ENCODE peak calls at places on chromosome 9, in seven cellular contexts. D, G, A, P, U, Y and H are unnamed samples. For H3K4me1, the result is how much of the 10 kb centered on the place peaks cover.

GRCh38 chr9:114190563-114190905 is 35.2 kb downstream of the COL27A1 start:
- DNase-seq in D (no peak), G (no peak), A (no peak), P (no peak), U (no peak), Y (no peak), H (peak)

GRCh38 chr9:93974151-93974550 is 19.0 kb upstream of the BARX1 start:
- DNase-seq in D (no peak), G (no peak), A (no peak), P (no peak), U (no peak), Y (no peak), H (no peak)

GRCh38 chr9:136902259-136902821 is 16.0 kb downstream of the TRAF2 start:
- DNase-seq in D (peak), G (peak), A (no peak), P (peak), U (peak), Y (peak), H (peak)

GRCh38 chr9:15308511-15308910 is 1.5 kb upstream of the TTC39B start:
- DNase-seq in D (no peak), G (no peak), A (no peak), P (no peak), U (no peak), Y (no peak), H (no peak)

GRCh38 chr9:92706218-92706940 is 36.4 kb upstream of the IPPK start:
- DNase-seq in D (no peak), G (no peak), A (peak), P (peak), U (no peak), Y (peak), H (no peak)

GRCh38 chr9:5850735-5851122 is 17.8 kb upstream of the ERMP1 start:
- DNase-seq in D (no peak), G (no peak), A (no peak), P (no peak), U (no peak), Y (no peak), H (no peak)

GRCh38 chr9:71121275-71122168 is at the start of gene TRPM3:
- DNase-seq in D (no peak), G (no peak), A (peak), P (no peak), U (no peak), Y (no peak), H (no peak)

GRCh38 chr9:36864491-36865410 is 169.3 kb downstream of the PAX5 start:
- DNase-seq in D (peak), G (no peak), A (peak), P (peak), U (no peak), Y (no peak), H (no peak)

GRCh38 chr9:114911167-114911821 is 19.1 kb downstream of the TNFSF8 start:
- DNase-seq in D (no peak), G (no peak), A (peak), P (no peak), U (no peak), Y (peak), H (peak)

GRCh38 chr9:77486463-77486862 is 161.7 kb downstream of the GNA14 start:
- DNase-seq in D (no peak), G (no peak), A (no peak), P (no peak), U (no peak), Y (no peak), H (no peak)

GRCh38 chr9:28539432-28539831 is 966.2 kb upstream of the C9orf72 start:
- DNase-seq in D (no peak), G (no peak), A (no peak), P (no peak), U (no peak), Y (no peak), H (no peak)

GRCh38 chr9:106860731-106861584 is 2.0 kb upstream of the ZNF462 start:
- DNase-seq in D (no peak), G (no peak), A (peak), P (peak), U (no peak), Y (peak), H (peak)

GRCh38 chr9:4769321-4770080 is 23.2 kb upstream of the RCL1 start:
- DNase-seq in D (no peak), G (no peak), A (no peak), P (no peak), U (no peak), Y (no peak), H (no peak)

GRCh38 chr9:100104314-100104713 is 5.3 kb downstream of the INVS start:
- DNase-seq in D (no peak), G (no peak), A (no peak), P (no peak), U (no peak), Y (no peak), H (no peak)

GRCh38 chr9:110538169-110538568 is 41.4 kb downstream of the SVEP1 start:
- DNase-seq in D (no peak), G (no peak), A (no peak), P (no peak), U (no peak), Y (no peak), H (no peak)

GRCh38 chr9:83698976-83699585 is 8.7 kb downstream of the UBQLN1 start:
- DNase-seq in D (no peak), G (no peak), A (no peak), P (no peak), U (no peak), Y (no peak), H (no peak)

GRCh38 chr9:75866273-75866871 is 24.1 kb upstream of the PCSK5 start:
- DNase-seq in D (no peak), G (peak), A (peak), P (no peak), U (no peak), Y (peak), H (no peak)

GRCh38 chr9:135692410-135692809 is 6.9 kb downstream of the SOHLH1 start:
- DNase-seq in D (no peak), G (no peak), A (no peak), P (no peak), U (no peak), Y (no peak), H (no peak)

GRCh38 chr9:85377751-85378289 is 363.9 kb downstream of the AGTPBP1 start:
- DNase-seq in D (no peak), G (no peak), A (peak), P (no peak), U (no peak), Y (no peak), H (no peak)

GRCh38 chr9:70479880-70480291 is 65.4 kb upstream of the KLF9 start:
- DNase-seq in D (no peak), G (no peak), A (no peak), P (no peak), U (no peak), Y (peak), H (no peak)

GRCh38 chr9:112887377-112887776 is 3.3 kb downstream of the SLC46A2 start:
- DNase-seq in D (no peak), G (no peak), A (no peak), P (peak), U (no peak), Y (no peak), H (no peak)

GRCh38 chr9:116198344-116198743 is 44.8 kb downstream of the PAPPA start:
- DNase-seq in D (no peak), G (no peak), A (no peak), P (no peak), U (no peak), Y (no peak), H (no peak)
- H3K4me1 ChIP-seq in D (under half), G (under half), A (under half), P (under half), U (under half), Y (under half), H (under half)

GRCh38 chr9:105346273-105346672 is 101.6 kb upstream of the FSD1L start:
- DNase-seq in D (no peak), G (no peak), A (no peak), P (no peak), U (no peak), Y (peak), H (no peak)

GRCh38 chr9:105339849-105340248 is 95.4 kb downstream of the SLC44A1 start:
- DNase-seq in D (no peak), G (no peak), A (no peak), P (no peak), U (no peak), Y (no peak), H (no peak)

GRCh38 chr9:105344283-105344682 is 99.8 kb downstream of the SLC44A1 start:
- DNase-seq in D (no peak), G (no peak), A (no peak), P (no peak), U (no peak), Y (no peak), H (no peak)

GRCh38 chr9:105338308-105338707 is 93.9 kb downstream of the SLC44A1 start:
- DNase-seq in D (no peak), G (no peak), A (no peak), P (no peak), U (no peak), Y (no peak), H (no peak)

GRCh38 chr9:105341784-105342183 is 97.3 kb downstream of the SLC44A1 start:
- DNase-seq in D (no peak), G (no peak), A (no peak), P (no peak), U (no peak), Y (peak), H (no peak)
- H3K4me3 ChIP-seq in D (no peak), G (no peak), A (no peak), P (no peak), U (no peak), Y (no peak), H (no peak)

GRCh38 chr9:134057311-134057665 is 10.5 kb downstream of the BRD3 start:
- DNase-seq in D (peak), G (no peak), A (no peak), P (no peak), U (peak), Y (no peak), H (peak)
- H3K4me1 ChIP-seq in D (under half), G (under half), A (under half), P (under half), U (under half), Y (under half), H (half or more)

GRCh38 chr9:87963770-87964169 is 10.6 kb downstream of the CDK20 start:
- DNase-seq in D (no peak), G (no peak), A (no peak), P (no peak), U (no peak), Y (no peak), H (no peak)

GRCh38 chr9:87954230-87954629 is 20.1 kb downstream of the CDK20 start:
- DNase-seq in D (no peak), G (no peak), A (no peak), P (no peak), U (no peak), Y (peak), H (no peak)

GRCh38 chr9:87959916-87960581 is 14.3 kb downstream of the CDK20 start:
- DNase-seq in D (no peak), G (no peak), A (no peak), P (no peak), U (no peak), Y (peak), H (no peak)

GRCh38 chr9:87958591-87958990 is 15.7 kb downstream of the CDK20 start:
- DNase-seq in D (no peak), G (no peak), A (no peak), P (no peak), U (no peak), Y (peak), H (no peak)

DNA sequence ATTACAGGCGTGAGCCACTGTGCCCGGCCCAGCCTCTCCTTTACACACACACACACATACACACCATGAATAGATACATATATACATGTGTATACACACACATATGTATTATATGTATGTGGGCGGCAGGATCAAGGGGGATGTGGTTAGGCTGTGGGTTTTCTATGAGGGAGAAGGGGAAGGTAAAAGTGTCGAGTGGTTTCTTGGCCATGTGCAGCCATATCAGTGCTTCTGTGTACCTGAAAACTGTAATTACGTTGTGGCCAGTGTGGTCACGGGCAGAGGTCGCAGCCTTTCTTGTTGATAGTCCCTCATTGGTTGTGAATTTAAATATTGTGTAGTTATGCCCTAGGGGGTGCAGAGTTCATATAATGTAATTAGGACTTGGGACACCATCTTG is 16.5 kb downstream of the CDK20 start:
- DNase-seq in D (no peak), G (no peak), A (no peak), P (no peak), U (no peak), Y (no peak), H (no peak)
- H3K4me3 ChIP-seq in D (no peak), G (no peak), A (no peak), P (no peak), U (no peak), Y (no peak), H (no peak)

DNA sequence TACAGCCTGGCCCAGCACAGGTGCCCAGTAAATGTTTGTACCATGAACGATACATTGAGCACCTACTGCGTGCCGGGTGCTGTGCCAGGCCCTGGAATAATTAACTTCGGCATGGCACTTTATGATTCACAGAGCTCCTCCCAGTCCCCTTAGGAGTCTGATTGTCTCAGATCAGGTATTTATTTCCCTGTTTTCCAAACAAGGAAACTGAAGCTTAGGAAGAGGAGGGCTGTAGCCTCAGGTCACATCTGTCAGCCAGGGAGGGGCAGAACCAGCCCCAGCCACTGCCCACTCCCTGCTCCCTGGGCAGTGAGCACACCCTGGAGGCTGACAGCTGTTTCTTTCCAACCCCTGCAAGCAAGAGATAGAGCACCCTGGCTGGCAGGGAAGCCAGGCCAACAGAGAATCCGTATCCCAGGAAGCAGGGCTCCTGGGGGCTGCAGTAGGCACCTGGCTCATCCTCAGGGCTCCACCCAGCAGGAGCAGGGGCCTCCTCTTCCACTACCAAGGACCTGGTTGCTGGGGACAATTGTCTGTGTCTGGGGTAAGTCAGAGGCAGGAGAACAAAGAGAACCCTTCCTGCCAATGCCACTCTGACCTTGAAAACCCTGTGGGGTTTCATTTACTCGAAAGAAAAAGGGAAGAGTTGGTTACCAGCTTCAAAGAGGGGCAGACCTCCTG is 69.0 kb downstream of the DAB2IP start:
- DNase-seq in D (no peak), G (no peak), A (no peak), P (no peak), U (no peak), Y (peak), H (no peak)
- H3K4me1 ChIP-seq in D (under half), G (under half), A (under half), P (under half), U (half or more), Y (under half), H (under half)

GRCh38 chr9:122159925-122160246 is 178 bp downstream of the MORN5 start:
- DNase-seq in D (no peak), G (no peak), A (no peak), P (no peak), U (no peak), Y (no peak), H (no peak)

GRCh38 chr9:122159026-122159924 is at the start of the genes MORN5 and NDUFA8:
- DNase-seq in D (peak), G (peak), A (peak), P (peak), U (peak), Y (peak), H (peak)

GRCh38 chr9:122162415-122162814 is 2.7 kb downstream of the MORN5 start:
- DNase-seq in D (no peak), G (no peak), A (no peak), P (no peak), U (no peak), Y (no peak), H (no peak)

DNA sequence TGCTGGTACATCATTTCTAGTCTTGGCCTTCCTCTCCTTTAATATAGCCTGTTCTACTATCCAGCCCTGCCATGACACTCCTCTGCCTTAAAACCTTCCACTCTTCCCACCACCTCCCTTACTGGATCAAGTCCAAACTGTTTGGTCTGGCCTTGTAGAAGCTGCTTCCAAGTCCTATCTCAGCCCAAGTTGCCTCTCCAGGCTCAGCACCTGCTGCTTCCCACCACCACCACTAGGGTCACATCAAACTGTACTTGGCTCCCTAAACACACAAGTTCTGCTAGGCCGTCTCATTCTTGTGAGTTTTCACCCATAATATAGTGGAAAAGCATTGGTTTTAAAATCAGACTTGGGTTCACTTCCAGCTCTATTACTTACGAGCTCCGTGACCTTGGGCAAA is 1.4 kb downstream of the NDUFA8 start:
- DNase-seq in D (no peak), G (no peak), A (peak), P (no peak), U (no peak), Y (peak), H (peak)
- H3K4me3 ChIP-seq in D (no peak), G (no peak), A (no peak), P (no peak), U (no peak), Y (no peak), H (no peak)

DNA sequence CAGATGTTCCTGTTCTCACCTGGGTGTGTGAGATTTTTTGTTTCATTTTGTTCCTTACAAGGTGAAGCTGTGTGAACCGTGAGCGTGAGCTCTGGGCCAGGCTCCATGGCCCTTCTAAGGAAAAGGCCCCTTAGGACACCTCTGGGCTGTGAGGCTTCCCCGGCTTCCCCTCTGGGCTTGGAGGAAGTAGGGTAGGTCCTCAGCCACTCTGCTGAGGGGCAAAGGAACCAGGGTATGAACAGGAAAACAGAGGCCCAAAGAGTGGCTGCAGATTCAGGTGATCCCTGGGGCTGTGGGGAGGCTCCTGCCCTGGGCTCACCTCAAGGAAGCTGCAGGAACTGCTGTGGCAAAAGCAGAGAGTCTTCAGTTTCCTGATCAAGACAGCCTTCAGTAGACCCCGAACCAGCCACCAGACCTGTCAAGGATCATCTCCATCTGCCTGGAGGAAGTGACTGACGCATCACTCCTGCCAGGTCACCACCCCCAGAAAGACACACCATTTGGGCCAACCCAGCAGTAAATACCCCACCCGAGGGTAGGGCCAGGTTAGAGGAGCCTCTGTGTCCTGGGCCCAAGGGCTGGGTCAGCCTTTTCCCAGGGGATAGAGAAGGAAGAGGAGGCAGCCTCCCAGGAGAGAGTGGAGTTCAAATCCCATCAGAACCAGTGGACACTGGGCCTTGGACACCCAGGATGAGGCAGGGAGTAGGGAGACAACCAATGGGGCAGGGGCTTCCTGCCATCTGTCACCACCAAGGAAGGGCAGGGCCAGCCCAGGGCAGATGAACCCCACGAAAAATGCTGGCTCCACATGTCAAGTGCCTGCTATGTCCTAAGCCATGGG is 5.7 kb upstream of the ST6GALNAC6 start:
- DNase-seq in D (no peak), G (peak), A (no peak), P (peak), U (no peak), Y (no peak), H (no peak)
- H3K4me1 ChIP-seq in D (under half), G (under half), A (under half), P (under half), U (under half), Y (under half), H (under half)

GRCh38 chr9:130128782-130129424 is 43.3 kb upstream of the NCS1 start:
- DNase-seq in D (peak), G (peak), A (peak), P (peak), U (no peak), Y (peak), H (no peak)
- H3K4me3 ChIP-seq in D (no peak), G (peak), A (no peak), P (no peak), U (no peak), Y (no peak), H (no peak)

GRCh38 chr9:68710082-68710481 is 5.0 kb downstream of the PIP5K1B start:
- DNase-seq in D (no peak), G (no peak), A (no peak), P (no peak), U (no peak), Y (no peak), H (no peak)

GRCh38 chr9:68711281-68711680 is 6.2 kb downstream of the PIP5K1B start:
- DNase-seq in D (no peak), G (no peak), A (no peak), P (no peak), U (no peak), Y (no peak), H (no peak)

GRCh38 chr9:68708513-68708912 is 3.5 kb downstream of the PIP5K1B start:
- DNase-seq in D (no peak), G (no peak), A (no peak), P (no peak), U (no peak), Y (no peak), H (no peak)

GRCh38 chr9:68708089-68708488 is 3.0 kb downstream of the PIP5K1B start:
- DNase-seq in D (no peak), G (no peak), A (no peak), P (no peak), U (no peak), Y (no peak), H (no peak)

DNA sequence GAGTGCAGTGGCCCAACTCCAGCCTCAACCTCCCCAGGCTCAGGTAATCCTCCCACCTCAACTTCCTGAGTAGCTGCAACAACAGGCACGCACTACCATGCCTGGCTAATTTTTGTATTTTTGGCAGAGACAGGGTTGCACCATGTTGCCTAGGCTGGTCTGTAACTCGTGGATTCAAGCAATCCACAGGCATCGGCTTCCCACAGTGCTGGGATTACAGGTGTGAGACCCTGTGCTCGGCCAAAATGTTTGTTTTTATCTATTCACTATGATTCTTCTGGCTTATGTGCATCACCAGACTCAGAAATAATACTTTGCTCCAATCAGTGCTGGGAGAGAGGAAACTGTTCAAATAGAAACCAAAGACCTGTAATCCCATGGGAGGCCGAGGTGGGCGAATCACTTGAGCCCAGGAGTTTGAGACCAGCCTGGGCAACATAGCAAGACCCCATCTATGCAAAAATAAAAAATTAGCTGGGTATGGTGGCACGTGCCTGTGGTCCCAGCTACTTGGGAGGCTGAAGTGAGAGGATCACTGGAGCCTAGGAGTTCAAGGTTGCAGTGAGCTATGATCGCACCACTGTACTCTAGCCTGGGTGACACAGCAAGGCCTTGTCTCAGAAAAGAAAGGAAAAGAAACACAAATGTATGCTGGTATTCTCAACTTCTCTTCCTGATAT is 4.4 kb downstream of the PIP5K1B start:
- DNase-seq in D (no peak), G (no peak), A (no peak), P (no peak), U (no peak), Y (peak), H (no peak)
- H3K4me1 ChIP-seq in D (under half), G (under half), A (under half), P (under half), U (under half), Y (under half), H (under half)